ENCODE peak calls at places on chromosomes 13 and 19, in five cellular contexts. One of them, this sample, is unnamed.

GRCh38 chr13:73166204-73166603 is 107.4 kb downstream of the KLF5 start:
- DNase-seq in astrocyte: no peak
- DNase-seq in central memory CD4-positive, alpha-beta T cell: no peak
- DNase-seq in NCI-H2081 treated with DMSO at 0.1 percent for 48 hours: no peak
- DNase-seq in choroid plexus epithelial cell: no peak
- DNase-seq in this sample: no peak

GRCh38 chr13:78759704-78760103 is 100.7 kb upstream of the OBI1 start:
- DNase-seq in NCI-H2081 treated with DMSO at 0.1 percent for 48 hours: no peak
- DNase-seq in choroid plexus epithelial cell: no peak
- DNase-seq in astrocyte: no peak
- DNase-seq in central memory CD4-positive, alpha-beta T cell: no peak
- DNase-seq in this sample: no peak

GRCh38 chr19:21751379-21751778 is 16.0 kb downstream of the ZNF100 start:
- DNase-seq in choroid plexus epithelial cell: peak
- DNase-seq in central memory CD4-positive, alpha-beta T cell: no peak
- DNase-seq in NCI-H2081 treated with DMSO at 0.1 percent for 48 hours: no peak
- DNase-seq in astrocyte: peak
- DNase-seq in this sample: no peak

GRCh38 chr13:79030513-79030912 is 371.6 kb upstream of the OBI1 start:
- DNase-seq in choroid plexus epithelial cell: no peak
- DNase-seq in central memory CD4-positive, alpha-beta T cell: no peak
- DNase-seq in NCI-H2081 treated with DMSO at 0.1 percent for 48 hours: no peak
- DNase-seq in astrocyte: no peak
- DNase-seq in this sample: no peak

GRCh38 chr13:23428183-23428528 is 5.3 kb downstream of the SACS start:
- DNase-seq in central memory CD4-positive, alpha-beta T cell: no peak
- DNase-seq in NCI-H2081 treated with DMSO at 0.1 percent for 48 hours: no peak
- DNase-seq in astrocyte: peak
- DNase-seq in choroid plexus epithelial cell: peak
- DNase-seq in this sample: no peak

GRCh38 chr13:50911937-50912624 is 2.5 kb downstream of the RNASEH2B start:
- DNase-seq in central memory CD4-positive, alpha-beta T cell: peak
- DNase-seq in astrocyte: peak
- DNase-seq in choroid plexus epithelial cell: peak
- DNase-seq in NCI-H2081 treated with DMSO at 0.1 percent for 48 hours: peak
- DNase-seq in this sample: peak

GRCh38 chr19:46748325-46749109 is 2.3 kb upstream of the STRN4 start:
- DNase-seq in choroid plexus epithelial cell: peak
- DNase-seq in astrocyte: no peak
- DNase-seq in NCI-H2081 treated with DMSO at 0.1 percent for 48 hours: no peak
- DNase-seq in central memory CD4-positive, alpha-beta T cell: peak
- DNase-seq in this sample: no peak

GRCh38 chr19:14686411-14686810 is 3.4 kb upstream of the ZNF333 start:
- DNase-seq in central memory CD4-positive, alpha-beta T cell: no peak
- DNase-seq in choroid plexus epithelial cell: peak
- DNase-seq in NCI-H2081 treated with DMSO at 0.1 percent for 48 hours: no peak
- DNase-seq in astrocyte: no peak
- DNase-seq in this sample: no peak

GRCh38 chr19:41564515-41565383 is 11.2 kb upstream of the CEACAM21 start:
- DNase-seq in choroid plexus epithelial cell: no peak
- DNase-seq in NCI-H2081 treated with DMSO at 0.1 percent for 48 hours: no peak
- DNase-seq in astrocyte: no peak
- DNase-seq in central memory CD4-positive, alpha-beta T cell: no peak
- DNase-seq in this sample: no peak

GRCh38 chr19:41699231-41699967 is 9.0 kb upstream of the CEACAM5 start:
- DNase-seq in central memory CD4-positive, alpha-beta T cell: no peak
- DNase-seq in astrocyte: no peak
- DNase-seq in NCI-H2081 treated with DMSO at 0.1 percent for 48 hours: no peak
- DNase-seq in choroid plexus epithelial cell: no peak
- DNase-seq in this sample: no peak